ENCODE peak calls at places on chromosomes 13 and 19, in nine cellular contexts. U is lower leg skin; S is ureter; P is body of pancreas; Q is CD4-positive, alpha-beta memory T cell; Y is AG09319; N is mammary epithelial cell; Z is breast epithelium; L is WTC11. M is an unnamed sample.

GRCh38 chr13:51910508-51910907 is 48.7 kb downstream of the CCDC70 start:
- DNase-seq in U (no peak), Z (no peak), S (peak; percentile 36), L (no peak), Q (no peak), Y (no peak), N (no peak), P (no peak), M (no peak)

GRCh38 chr19:1989513-1990229 is 25.8 kb downstream of the BTBD2 start:
- DNase-seq in Z (no peak), Q (no peak), Y (no peak), P (no peak), L (no peak), S (no peak), U (no peak), N (no peak), M (no peak)

GRCh38 chr19:929523-930258 is 3.9 kb downstream of the ARID3A start:
- DNase-seq in Z (no peak), L (no peak), Q (no peak), N (no peak), P (no peak), U (no peak), S (no peak), Y (no peak), M (no peak)

GRCh38 chr13:31749929-31750328 is 10.6 kb downstream of the RXFP2 start:
- DNase-seq in Z (no peak), Q (no peak), L (no peak), Y (peak; percentile 50), P (no peak), S (no peak), N (peak; percentile 81), U (peak; percentile 40), M (no peak)

GRCh38 chr13:27792393-27793218 is at the start of gene GSX1:
- DNase-seq in L (peak; percentile 87), S (peak; percentile 53), Z (peak; percentile 18), P (peak; percentile 77), Y (no peak), Q (peak; percentile 48), U (no peak), N (peak; percentile 79), M (peak; percentile 44)

GRCh38 chr13:23623394-23623793 is 53.2 kb downstream of the TNFRSF19 start:
- DNase-seq in S (no peak), Y (no peak), Z (no peak), L (no peak), Q (no peak), N (no peak), P (no peak), U (no peak), M (no peak)

GRCh38 chr13:59425211-59425721 is 738.5 kb downstream of the DIAPH3 start:
- DNase-seq in S (no peak), P (no peak), Y (peak; percentile 44), U (no peak), L (no peak), Z (no peak), Q (no peak), N (no peak), M (no peak)

GRCh38 chr13:109945206-109945960 is 159.0 kb upstream of the IRS2 start:
- DNase-seq in L (no peak), N (peak; percentile 96), S (no peak), Y (peak; percentile 38), Z (no peak), Q (no peak), U (no peak), P (no peak), M (no peak)

GRCh38 chr19:16303755-16304154 is 20.9 kb upstream of the KLF2 start:
- DNase-seq in P (no peak), Y (no peak), U (no peak), Q (no peak), N (no peak), L (no peak), Z (no peak), S (no peak), M (no peak)

GRCh38 chr19:13492128-13492527 is 14.2 kb downstream of the CACNA1A start:
- DNase-seq in P (no peak), Q (no peak), L (no peak), Z (no peak), U (no peak), N (peak; percentile 35), Y (peak; percentile 56), S (no peak), M (no peak)

GRCh38 chr13:74251778-74252519 is 117.7 kb upstream of the KLF12 start:
- DNase-seq in P (no peak), N (peak; percentile 55), U (no peak), Y (no peak), Q (no peak), Z (no peak), S (no peak), L (no peak), M (no peak)